ENCODE peak calls at places on chromosomes 5 and 9, in five cellular contexts. X is iPS-NIHi11, Y is GM13977, P is psoas muscle, E is ovary. H is an unnamed sample.
A peak's percentile ranks its signal among the peaks of the same experiment; 100 is the strongest.

GRCh38 chr5:14501353-14502162 is 80.0 kb upstream of the OTULINL start:
- DNase-seq in X (no peak), Y (no peak), P (no peak), E (no peak), H (no peak)

GRCh38 chr5:591746-592145 is 20.4 kb upstream of the CEP72 start:
- DNase-seq in X (no peak), Y (no peak), P (no peak), E (no peak), H (no peak)

GRCh38 chr5:67483453-67484030 is 286.9 kb upstream of the CD180 start:
- DNase-seq in X (no peak), Y (no peak), P (no peak), E (no peak), H (no peak)

GRCh38 chr9:4886698-4887097 is 94.0 kb downstream of the RCL1 start:
- DNase-seq in X (no peak), Y (peak; percentile 54), P (no peak), E (no peak), H (no peak)

GRCh38 chr9:125119643-125120286 is 23.6 kb downstream of the SCAI start:
- DNase-seq in X (no peak), Y (no peak), P (no peak), E (no peak), H (no peak)

GRCh38 chr5:114255275-114255674 is 106.6 kb upstream of the KCNN2 start:
- DNase-seq in X (peak; percentile 13), Y (no peak), P (no peak), E (no peak), H (no peak)

GRCh38 chr5:93717162-93717561 is 24.2 kb downstream of the POU5F2 start:
- DNase-seq in X (no peak), Y (no peak), P (no peak), E (no peak), H (no peak)

GRCh38 chr9:132224645-132225044 is 62.8 kb downstream of the NTNG2 start:
- DNase-seq in X (no peak), Y (no peak), P (no peak), E (no peak), H (no peak)

GRCh38 chr9:27194401-27195091 is 85.5 kb downstream of the TEK start:
- DNase-seq in X (no peak), Y (peak; percentile 3), P (no peak), E (no peak), H (no peak)

GRCh38 chr5:105413406-105413990 is 1850.9 kb upstream of the NUDT12 start:
- DNase-seq in X (no peak), Y (no peak), P (no peak), E (no peak), H (no peak)

GRCh38 chr5:52924458-52924857 is 64.7 kb upstream of the ITGA2 start:
- DNase-seq in X (no peak), Y (no peak), P (no peak), E (no peak), H (no peak)

GRCh38 chr5:151427258-151427657 is 20.1 kb upstream of the SLC36A1 start:
- DNase-seq in X (no peak), Y (peak; percentile 79), P (no peak), E (no peak), H (no peak)

GRCh38 chr9:96853711-96854072 is 622 bp downstream of the ZNF782 start:
- DNase-seq in X (no peak), Y (peak; percentile 27), P (no peak), E (no peak), H (no peak)

GRCh38 chr5:127863610-127864395 is 160.6 kb downstream of the CCDC192 start:
- DNase-seq in X (no peak), Y (no peak), P (no peak), E (no peak), H (no peak)

GRCh38 chr5:77846422-77847128 is 70.4 kb upstream of the TBCA start:
- DNase-seq in X (no peak), Y (no peak), P (no peak), E (no peak), H (no peak)

GRCh38 chr9:71302776-71303175 is 181.4 kb upstream of the TRPM3 start:
- DNase-seq in X (no peak), Y (no peak), P (no peak), E (no peak), H (no peak)

GRCh38 chr9:99231708-99232107 is 9.6 kb downstream of the SEC61B start:
- DNase-seq in X (peak; percentile 41), Y (no peak), P (peak; percentile 37), E (no peak), H (peak; percentile 49)

GRCh38 chr5:201672-202071 is 10.4 kb downstream of the LRRC14B start:
- DNase-seq in X (no peak), Y (no peak), P (no peak), E (no peak), H (no peak)

GRCh38 chr9:127344373-127344995 is 52.5 kb upstream of the SLC2A8 start:
- DNase-seq in X (no peak), Y (no peak), P (no peak), E (no peak), H (no peak)

GRCh38 chr9:69622664-69623063 is 49.5 kb downstream of the APBA1 start:
- DNase-seq in X (no peak), Y (no peak), P (no peak), E (no peak), H (no peak)

GRCh38 chr5:128435861-128436260 is 102.2 kb downstream of the FBN2 start:
- DNase-seq in X (no peak), Y (no peak), P (no peak), E (no peak), H (no peak)

GRCh38 chr5:54090495-54091084 is 219.8 kb downstream of the ARL15 start:
- DNase-seq in X (no peak), Y (no peak), P (no peak), E (no peak), H (no peak)

GRCh38 chr9:117815315-117815714 is 111.1 kb downstream of the TLR4 start:
- DNase-seq in X (no peak), Y (no peak), P (no peak), E (no peak), H (no peak)

GRCh38 chr5:56852228-56853000 is 37.1 kb downstream of the MAP3K1 start:
- DNase-seq in X (no peak), Y (no peak), P (no peak), E (no peak), H (no peak)

GRCh38 chr5:13932006-13932405 is 12.5 kb downstream of the DNAH5 start:
- DNase-seq in X (no peak), Y (no peak), P (no peak), E (no peak), H (no peak)

GRCh38 chr5:150487199-150488061 is 20.5 kb upstream of the NDST1 start:
- DNase-seq in X (no peak), Y (peak; percentile 51), P (peak; percentile 49), E (no peak), H (no peak)

GRCh38 chr5:79552984-79553383 is 39.0 kb upstream of the HOMER1 start:
- DNase-seq in X (no peak), Y (no peak), P (no peak), E (no peak), H (no peak)

GRCh38 chr9:3455088-3455487 is 70.7 kb downstream of the RFX3 start:
- DNase-seq in X (no peak), Y (no peak), P (no peak), E (no peak), H (no peak)

GRCh38 chr5:178375348-178375747 is 142.7 kb upstream of the PHYKPL start:
- DNase-seq in X (no peak), Y (no peak), P (no peak), E (no peak), H (no peak)

GRCh38 chr5:32833621-32834102 is 122.5 kb downstream of the NPR3 start:
- DNase-seq in X (no peak), Y (no peak), P (no peak), E (no peak), H (no peak)

GRCh38 chr5:168288349-168289245 is 2.8 kb upstream of the WWC1 start:
- DNase-seq in X (peak; percentile 40), Y (no peak), P (no peak), E (no peak), H (no peak)

GRCh38 chr9:17216011-17216410 is 81.2 kb downstream of the CNTLN start:
- DNase-seq in X (no peak), Y (no peak), P (no peak), E (no peak), H (no peak)

H was measured in WTC11.